ENCODE peak calls at places on chromosome 1, in ten cellular contexts. L, C, N, M, Q, S, R, Y, X and P are unnamed samples.

GRCh38 chr1:51348147-51348527 is 17.8 kb upstream of the TTC39A start:
- DNase-seq in X (no peak), Y (no peak), S (no peak), C (no peak), N (no peak), L (no peak), R (no peak), M (no peak), Q (no peak), P (no peak)

GRCh38 chr1:37137018-37137417 is 102.7 kb upstream of the GRIK3 start:
- DNase-seq in Y (no peak), C (no peak), L (no peak), S (no peak), N (no peak), R (no peak), X (no peak), M (no peak), Q (no peak), P (no peak)

GRCh38 chr1:208203848-208204609 is 40.2 kb downstream of the PLXNA2 start:
- DNase-seq in R (no peak), L (no peak), S (peak; percentile 49), Y (no peak), M (peak; percentile 75), X (no peak), N (no peak), Q (no peak), C (no peak), P (no peak)

GRCh38 chr1:185720633-185721272 is 13.4 kb upstream of the HMCN1 start:
- DNase-seq in Q (no peak), X (no peak), N (peak; percentile 46), C (no peak), M (peak; percentile 63), L (peak; percentile 68), Y (no peak), S (peak; percentile 22), R (no peak), P (no peak)

GRCh38 chr1:80542231-80542630 is 1258.5 kb upstream of the ADGRL2 start:
- DNase-seq in C (no peak), Y (no peak), N (no peak), Q (no peak), R (no peak), X (no peak), M (no peak), S (peak; percentile 2), L (peak; percentile 10), P (no peak)

GRCh38 chr1:176211395-176212165 is 4.5 kb upstream of the COP1 start:
- DNase-seq in Q (no peak), C (no peak), L (peak; percentile 40), R (no peak), N (no peak), Y (no peak), X (no peak), S (no peak), M (no peak), P (no peak)

GRCh38 chr1:28087614-28088167 is 719 bp downstream of the EYA3 start:
- DNase-seq in N (peak; percentile 12), Q (peak; percentile 43), Y (no peak), L (peak; percentile 29), M (peak; percentile 47), C (no peak), R (no peak), X (peak; percentile 19), S (no peak), P (no peak)

GRCh38 chr1:232524056-232524455 is 105.9 kb downstream of the SIPA1L2 start:
- DNase-seq in Y (no peak), R (no peak), S (peak; percentile 9), L (peak; percentile 78), C (no peak), N (no peak), M (peak; percentile 36), X (no peak), Q (no peak), P (no peak)

GRCh38 chr1:156436319-156437043 is 64.1 kb downstream of the MEF2D start:
- DNase-seq in N (peak; percentile 58), C (no peak), L (no peak), M (peak; percentile 5), X (no peak), S (no peak), Q (no peak), R (no peak), Y (no peak), P (no peak)

GRCh38 chr1:156433602-156434001 is 64.6 kb downstream of the RHBG start:
- DNase-seq in X (no peak), Q (no peak), M (no peak), S (no peak), Y (no peak), C (no peak), N (no peak), R (no peak), L (no peak), P (no peak)

GRCh38 chr1:156437054-156437453 is 63.5 kb downstream of the MEF2D start:
- DNase-seq in R (no peak), C (no peak), Q (no peak), S (no peak), X (no peak), N (no peak), L (no peak), M (no peak), Y (no peak), P (no peak)

GRCh38 chr1:156435551-156436318 is 64.8 kb downstream of the MEF2D start:
- DNase-seq in R (no peak), M (peak; percentile 37), C (no peak), N (peak; percentile 38), X (peak; percentile 37), L (no peak), Q (no peak), Y (no peak), S (no peak), P (no peak)

DNA sequence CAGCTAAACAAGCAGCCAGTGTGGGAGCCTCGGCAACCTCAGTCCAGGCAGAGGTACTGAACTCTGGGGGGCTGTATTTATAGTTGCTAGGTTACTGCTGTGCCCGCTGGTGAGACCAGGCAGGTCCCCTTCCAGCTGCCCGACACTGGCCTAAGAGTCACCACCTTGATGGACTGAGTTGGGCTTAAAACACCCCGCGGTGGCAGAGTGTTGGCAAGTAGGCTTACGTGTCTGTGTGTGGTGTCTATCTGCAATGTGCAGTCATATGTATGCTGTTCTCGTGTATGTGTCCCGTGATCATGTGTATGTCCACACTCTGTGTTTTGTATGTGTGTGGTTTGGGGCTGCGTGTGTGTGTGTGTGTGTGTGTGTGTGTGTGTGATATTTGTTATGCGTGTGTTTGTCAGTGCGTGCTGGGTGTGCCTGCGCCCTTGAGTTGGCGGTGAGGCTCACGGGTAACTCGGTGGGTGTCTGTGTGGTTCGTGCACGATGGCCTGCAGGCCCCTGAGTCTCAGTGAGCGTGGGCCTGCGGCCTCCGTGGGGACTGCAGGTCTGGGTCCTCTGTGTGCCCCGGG is 65.5 kb downstream of the MEF2D start:
- DNase-seq in Y (no peak), R (no peak), M (no peak), N (no peak), Q (no peak), S (no peak), L (no peak), C (no peak), X (no peak), P (no peak)
- H3K4me3 ChIP-seq in Y (no peak overlapping the region), R (peak overlapping the region; percentile 39), M (no peak overlapping the region), N (no peak overlapping the region), Q (no peak overlapping the region), S (no peak overlapping the region), L (no peak overlapping the region), C (no peak overlapping the region), X (no peak overlapping the region), P (peak overlapping the region; percentile 71)

DNA sequence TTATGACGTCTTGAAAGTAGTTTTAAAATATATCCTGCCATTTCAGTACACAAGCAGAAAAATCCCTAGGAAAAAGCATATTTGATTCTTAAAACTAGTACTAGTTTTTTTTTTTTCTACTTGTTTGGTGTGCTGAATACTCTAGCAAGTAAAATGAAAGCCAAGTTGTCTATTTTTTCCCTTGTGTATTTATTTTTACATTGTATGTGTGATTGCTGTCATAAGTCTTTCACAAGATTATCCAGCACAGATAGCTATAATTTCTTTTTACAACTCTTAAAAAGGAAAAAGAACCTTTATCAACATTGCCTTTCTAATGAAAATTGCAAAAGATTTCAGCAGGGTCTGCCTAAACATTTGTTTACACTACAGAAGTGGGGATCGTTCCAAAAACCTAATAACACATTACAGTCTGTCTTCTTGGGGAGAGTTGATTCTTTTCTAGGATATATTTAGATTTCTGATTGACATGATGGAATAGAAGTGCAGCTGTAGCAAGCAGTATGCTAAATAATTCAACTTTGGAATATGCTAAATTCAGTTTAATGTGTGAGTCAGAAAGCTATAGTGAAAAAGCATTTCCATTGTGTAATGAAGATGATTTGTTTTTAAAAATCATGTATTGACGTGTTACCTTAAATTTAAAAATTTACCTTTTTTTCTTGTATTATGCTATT is 2.5 kb downstream of the DR1 start:
- DNase-seq in R (no peak), X (no peak), N (no peak), C (no peak), L (peak; percentile 41), M (peak; percentile 28), S (no peak), Q (no peak), Y (no peak), P (no peak)
- H3K4me3 ChIP-seq in R (peak overlapping the region; percentile 88), X (peak overlapping the region; percentile 96), N (peak overlapping the region; percentile 81), C (peak overlapping the region; percentile 86), L (peak overlapping the region; percentile 96), M (peak overlapping the region; percentile 99), S (peak overlapping the region; percentile 91), Q (peak overlapping the region; percentile 35), Y (peak overlapping the region; percentile 75), P (peak overlapping the region; percentile 72)

GRCh38 chr1:7403265-7404045 is 367.6 kb upstream of the VAMP3 start:
- DNase-seq in M (no peak), X (no peak), L (no peak), C (no peak), N (no peak), S (no peak), Q (no peak), Y (no peak), R (no peak), P (no peak)

GRCh38 chr1:7401814-7402547 is 369.1 kb upstream of the VAMP3 start:
- DNase-seq in Q (no peak), S (peak; percentile 99), M (peak; percentile 99), C (peak; percentile 99), L (peak; percentile 100), N (no peak), Y (peak; percentile 100), R (no peak), X (no peak), P (no peak)

GRCh38 chr1:7402548-7402850 is 368.6 kb upstream of the VAMP3 start:
- DNase-seq in L (no peak), S (no peak), X (no peak), R (no peak), Y (no peak), M (no peak), C (no peak), N (no peak), Q (no peak), P (no peak)

GRCh38 chr1:7405844-7406500 is 365.1 kb upstream of the VAMP3 start:
- DNase-seq in X (no peak), L (no peak), Y (no peak), Q (no peak), N (no peak), C (no peak), S (no peak), R (no peak), M (no peak), P (no peak)

DNA sequence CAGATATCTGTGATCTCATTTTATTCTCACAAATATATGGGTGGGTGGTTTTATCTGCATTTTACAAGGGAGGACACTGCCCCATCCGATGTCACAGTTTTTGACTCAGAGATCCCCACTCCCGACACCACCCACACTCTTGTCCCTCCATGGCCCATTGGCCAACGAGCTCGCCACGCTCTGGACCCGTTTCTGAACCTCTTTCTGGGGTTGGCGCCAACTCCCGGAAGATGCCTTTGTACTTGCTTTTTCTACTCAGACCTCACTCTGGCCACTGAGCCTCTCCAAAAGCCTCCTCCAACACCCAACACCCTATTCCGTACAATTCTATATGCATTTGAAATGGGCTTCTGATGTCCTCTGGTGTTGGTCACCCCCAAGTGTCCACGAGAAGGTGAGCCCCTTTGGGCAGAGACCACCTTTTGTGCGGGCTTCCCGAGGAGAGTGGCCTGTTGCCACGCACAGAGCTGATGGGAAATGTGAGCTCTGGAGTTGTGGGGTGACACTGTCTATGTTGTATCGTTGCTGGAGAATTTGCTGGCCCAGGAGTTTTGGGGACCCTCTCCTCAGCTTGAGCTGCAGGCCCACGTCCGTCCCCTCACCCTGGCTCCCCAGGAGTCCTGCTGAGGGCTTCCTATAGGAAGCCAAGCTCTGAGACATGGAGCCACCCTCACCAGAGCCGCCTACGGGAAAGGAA is 366.9 kb upstream of the VAMP3 start:
- DNase-seq in Q (no peak), M (no peak), N (no peak), L (no peak), Y (no peak), C (no peak), X (no peak), S (no peak), R (no peak), P (no peak)
- H3K4me3 ChIP-seq in Q (no peak overlapping the region), M (no peak overlapping the region), N (no peak overlapping the region), L (no peak overlapping the region), Y (no peak overlapping the region), C (no peak overlapping the region), X (no peak overlapping the region), S (no peak overlapping the region), R (no peak overlapping the region), P (no peak overlapping the region)

GRCh38 chr1:156708245-156708661 is 2.9 kb upstream of the CRABP2 start:
- DNase-seq in L (no peak), R (no peak), M (peak; percentile 53), X (no peak), C (no peak), Q (no peak), S (no peak), Y (no peak), N (no peak), P (no peak)

GRCh38 chr1:156706647-156707008 is 1.2 kb upstream of the CRABP2 start:
- DNase-seq in R (no peak), L (no peak), S (no peak), X (no peak), N (peak; percentile 59), Q (no peak), M (peak; percentile 71), Y (no peak), C (no peak), P (peak; percentile 39)

GRCh38 chr1:156707486-156708244 is 2.3 kb upstream of the CRABP2 start:
- DNase-seq in S (no peak), L (no peak), C (no peak), R (no peak), Q (no peak), M (peak; percentile 88), N (no peak), Y (no peak), X (no peak), P (no peak)

GRCh38 chr1:156705918-156706646 is 699 bp upstream of the CRABP2 start:
- DNase-seq in C (no peak), X (peak; percentile 61), N (peak; percentile 85), R (peak; percentile 86), L (no peak), M (peak; percentile 73), S (no peak), Y (no peak), Q (peak; percentile 68), P (peak; percentile 36)

DNA sequence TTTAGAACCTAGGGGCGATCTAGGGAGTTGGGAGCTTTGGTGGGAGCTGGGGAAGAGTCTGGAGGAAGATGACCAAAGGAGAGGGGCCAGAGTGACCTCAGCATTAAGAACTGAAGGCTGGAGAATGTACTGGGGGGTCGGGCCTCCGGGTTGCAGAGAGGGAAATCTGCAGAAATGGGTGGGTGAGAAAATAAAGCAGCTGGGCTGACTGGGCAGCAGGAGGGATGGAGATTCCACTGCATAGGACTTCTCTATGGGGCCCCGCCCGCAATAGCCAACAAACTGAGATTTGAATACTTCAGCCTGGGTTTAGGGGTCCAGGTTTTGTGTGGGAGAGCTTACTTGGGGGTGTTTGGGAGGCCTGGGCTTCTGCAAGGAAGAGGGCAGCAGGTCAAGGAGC is 1.6 kb upstream of the CRABP2 start:
- DNase-seq in S (no peak), N (no peak), Y (no peak), Q (no peak), C (no peak), X (no peak), L (no peak), M (peak; percentile 52), R (no peak), P (no peak)
- H3K4me3 ChIP-seq in S (no peak overlapping the region), N (peak overlapping the region; percentile 77), Y (no peak overlapping the region), Q (peak overlapping the region; percentile 89), C (peak overlapping the region; percentile 15), X (no peak overlapping the region), L (no peak overlapping the region), M (peak overlapping the region; percentile 71), R (peak overlapping the region; percentile 80), P (peak overlapping the region; percentile 60)